ENCODE peak calls at places on chromosome 7, in four cellular contexts. T is A549, R is DND-41, B is mammary epithelial cell. E is an unnamed sample.

GRCh38 chr7:92179393-92179924 is 517 bp upstream of the LRRD1 start:
- DNase-seq in T (no peak), R (no peak), B (no peak), E (peak)

GRCh38 chr7:317643-318405 is 27.9 kb downstream of the FOXL3 start:
- DNase-seq in T (no peak), R (no peak), B (no peak), E (no peak)

GRCh38 chr7:117019786-117020604 is 66.7 kb downstream of the ST7 start:
- DNase-seq in T (peak), R (no peak), B (peak), E (peak)

GRCh38 chr7:114156178-114156577 is 237.4 kb upstream of the PPP1R3A start:
- DNase-seq in T (no peak), R (no peak), B (no peak), E (no peak)

GRCh38 chr7:2757904-2758672 is 70.1 kb downstream of the AMZ1 start:
- DNase-seq in T (peak), R (no peak), B (peak), E (peak)

GRCh38 chr7:106279425-106280182 is 5.2 kb downstream of the NAMPT start:
- DNase-seq in T (no peak), R (no peak), B (no peak), E (no peak)

GRCh38 chr7:138527746-138528223 is 67.7 kb downstream of the TRIM24 start:
- DNase-seq in T (no peak), R (peak), B (peak), E (peak)

GRCh38 chr7:7176421-7177043 is 5.8 kb upstream of the C1GALT1 start:
- DNase-seq in T (peak), R (no peak), B (peak), E (peak)

GRCh38 chr7:66193146-66193725 is 11.9 kb upstream of the TPST1 start:
- DNase-seq in T (no peak), R (no peak), B (no peak), E (no peak)

GRCh38 chr7:117889611-117890010 is 16.4 kb upstream of the CTTNBP2 start:
- DNase-seq in T (no peak), R (no peak), B (no peak), E (no peak)

GRCh38 chr7:132322981-132323380 is 253.3 kb downstream of the PLXNA4 start:
- DNase-seq in T (no peak), R (no peak), B (no peak), E (no peak)

GRCh38 chr7:50272808-50273207 is 31.7 kb upstream of the IKZF1 start:
- DNase-seq in T (no peak), R (no peak), B (no peak), E (no peak)

GRCh38 chr7:73343671-73344380 is 15.9 kb downstream of the FKBP6 start:
- DNase-seq in T (no peak), R (no peak), B (no peak), E (no peak)

GRCh38 chr7:148906707-148907498 is 22.8 kb upstream of the EZH2 start:
- DNase-seq in T (no peak), R (no peak), B (no peak), E (no peak)

GRCh38 chr7:45891462-45892402 is 3.4 kb downstream of the IGFBP1 start:
- DNase-seq in T (no peak), R (no peak), B (no peak), E (no peak)

GRCh38 chr7:7902845-7903244 is 65.8 kb upstream of the GLCCI1 start:
- DNase-seq in T (no peak), R (peak), B (no peak), E (no peak)

GRCh38 chr7:67402280-67402679 is 405.6 kb downstream of the TYW1 start:
- DNase-seq in T (no peak), R (no peak), B (no peak), E (no peak)

GRCh38 chr7:149811221-149811620 is 27.0 kb upstream of the ZNF862 start:
- DNase-seq in T (no peak), R (no peak), B (no peak), E (no peak)

GRCh38 chr7:31033674-31034073 is 18.4 kb upstream of the ADCYAP1R1 start:
- DNase-seq in T (no peak), R (no peak), B (no peak), E (no peak)

GRCh38 chr7:133183042-133183441 is 69.8 kb upstream of the EXOC4 start:
- DNase-seq in T (no peak), R (no peak), B (no peak), E (no peak)

GRCh38 chr7:77913977-77914607 is 115.5 kb downstream of the PHTF2 start:
- DNase-seq in T (no peak), R (no peak), B (no peak), E (peak)

GRCh38 chr7:103571591-103571990 is 125.6 kb upstream of the SLC26A5 start:
- DNase-seq in T (no peak), R (no peak), B (no peak), E (no peak)

GRCh38 chr7:158371856-158372255 is 215.8 kb downstream of the PTPRN2 start:
- DNase-seq in T (no peak), R (no peak), B (no peak), E (no peak)

GRCh38 chr7:29853072-29853471 is 46.8 kb downstream of the WIPF3 start:
- DNase-seq in T (no peak), R (no peak), B (peak), E (no peak)

GRCh38 chr7:142176901-142177300 is 65.4 kb downstream of the MGAM2 start:
- DNase-seq in T (no peak), R (no peak), B (peak), E (no peak)

GRCh38 chr7:44275829-44276570 is 49.4 kb downstream of the CAMK2B start:
- DNase-seq in T (no peak), R (no peak), B (no peak), E (no peak)

GRCh38 chr7:134995239-134996096 is 9.2 kb downstream of the AGBL3 start:
- DNase-seq in T (no peak), R (no peak), B (no peak), E (no peak)

GRCh38 chr7:8762803-8763202 is 329.4 kb downstream of the NXPH1 start:
- DNase-seq in T (no peak), R (no peak), B (no peak), E (no peak)

GRCh38 chr7:32594965-32595364 is 99.7 kb downstream of the AVL9 start:
- DNase-seq in T (no peak), R (no peak), B (no peak), E (peak)

GRCh38 chr7:29328050-29328449 is 133.5 kb downstream of the CHN2 start:
- DNase-seq in T (no peak), R (no peak), B (no peak), E (no peak)

GRCh38 chr7:132705146-132705545 is 128.9 kb upstream of the PLXNA4 start:
- DNase-seq in T (no peak), R (no peak), B (no peak), E (no peak)

GRCh38 chr7:134452419-134452827 is 6.5 kb downstream of the AKR1B1 start:
- DNase-seq in T (no peak), R (no peak), B (no peak), E (no peak)

GRCh38 chr7:4835398-4836205 is 26.2 kb downstream of the PAPOLB start:
- DNase-seq in T (no peak), R (no peak), B (no peak), E (no peak)

GRCh38 chr7:69800495-69800894 is 202.2 kb downstream of the AUTS2 start:
- DNase-seq in T (peak), R (no peak), B (no peak), E (peak)

GRCh38 chr7:150947761-150948680 is 30.1 kb downstream of the KCNH2 start:
- DNase-seq in T (no peak), R (no peak), B (no peak), E (no peak)

GRCh38 chr7:18828333-18829100 is 288.9 kb downstream of the TWIST1 start:
- DNase-seq in T (no peak), R (no peak), B (no peak), E (no peak)

GRCh38 chr7:123782071-123782798 is 33.4 kb upstream of the WASL start:
- DNase-seq in T (no peak), R (no peak), B (no peak), E (no peak)

GRCh38 chr7:139823855-139824670 is 5.0 kb upstream of the TBXAS1 start:
- DNase-seq in T (no peak), R (no peak), B (no peak), E (peak)

GRCh38 chr7:144812379-144813283 is 23.2 kb downstream of the TPK1 start:
- DNase-seq in T (no peak), R (peak), B (no peak), E (no peak)
- H3K4me2 ChIP-seq in T (no peak), R (peak), B (no peak), E (no peak)

GRCh38 chr7:37344886-37345579 is 103.6 kb downstream of the ELMO1 start:
- DNase-seq in T (no peak), R (no peak), B (no peak), E (no peak)
- H3K4me2 ChIP-seq in T (no peak), R (no peak), B (no peak), E (no peak)

GRCh38 chr7:55594414-55594813 is 22.1 kb upstream of the VOPP1 start:
- DNase-seq in T (no peak), R (no peak), B (no peak), E (no peak)

GRCh38 chr7:55594870-55595269 is 22.6 kb upstream of the VOPP1 start:
- DNase-seq in T (no peak), R (no peak), B (no peak), E (no peak)

GRCh38 chr7:55593515-55594318 is 21.4 kb upstream of the VOPP1 start:
- DNase-seq in T (peak), R (peak), B (peak), E (no peak)

GRCh38 chr7:55593172-55593514 is 20.8 kb upstream of the VOPP1 start:
- DNase-seq in T (no peak), R (no peak), B (no peak), E (no peak)

DNA sequence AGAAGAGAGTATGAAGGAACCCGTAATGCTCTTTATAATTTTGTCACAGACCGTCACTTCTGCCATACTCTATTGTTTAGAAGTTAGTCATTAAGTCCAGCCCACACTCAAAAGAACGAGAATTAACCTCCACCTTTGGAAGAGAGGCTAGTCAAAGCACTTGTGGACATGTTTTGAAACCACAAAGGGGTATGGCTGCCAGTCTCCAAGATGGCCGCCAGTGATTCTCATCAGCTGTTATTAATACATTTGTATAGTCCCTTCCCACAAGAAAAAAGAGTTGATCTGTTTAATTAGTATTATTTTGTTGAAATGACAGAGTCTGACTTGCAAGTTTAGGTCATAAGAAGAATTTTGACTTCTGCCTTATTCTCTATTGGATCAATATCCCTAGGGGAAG is 23.2 kb upstream of the VOPP1 start:
- DNase-seq in T (no peak), R (no peak), B (no peak), E (no peak)
- H3K4me2 ChIP-seq in T (no peak), R (no peak), B (no peak), E (no peak)

GRCh38 chr7:107972986-107973385 is 30.0 kb downstream of the LAMB1 start:
- DNase-seq in T (no peak), R (no peak), B (peak), E (no peak)

GRCh38 chr7:107969856-107970255 is 33.1 kb downstream of the LAMB1 start:
- DNase-seq in T (no peak), R (no peak), B (no peak), E (no peak)

GRCh38 chr7:107972075-107972482 is 30.9 kb downstream of the LAMB1 start:
- DNase-seq in T (no peak), R (no peak), B (no peak), E (peak)

GRCh38 chr7:107971100-107971499 is 31.9 kb downstream of the LAMB1 start:
- DNase-seq in T (no peak), R (no peak), B (no peak), E (no peak)

DNA sequence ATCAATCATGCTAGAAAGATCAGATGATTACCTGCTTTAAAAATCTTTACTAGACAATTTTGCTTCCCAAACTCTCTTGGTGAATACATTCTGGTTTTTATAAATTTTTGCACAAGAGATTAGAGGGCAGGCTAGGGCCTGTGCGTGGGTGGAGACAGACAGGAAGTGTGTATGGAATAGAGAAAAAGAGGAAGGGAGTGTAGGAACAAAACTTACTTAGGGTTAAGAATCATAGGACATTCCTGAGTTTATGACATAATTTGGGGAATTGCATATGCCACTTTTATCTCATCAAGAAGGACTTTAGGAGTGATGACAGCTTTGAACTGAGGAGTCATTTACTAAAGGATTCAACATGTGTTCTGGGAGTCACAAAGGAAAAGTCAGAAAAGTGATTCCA is 31.3 kb downstream of the LAMB1 start:
- DNase-seq in T (no peak), R (no peak), B (peak), E (no peak)
- H3K4me2 ChIP-seq in T (no peak), R (no peak), B (peak), E (peak)